ENCODE peak calls at places on chromosomes 11 and 22, in five cellular contexts. One of them, this sample, is unnamed.
A peak's percentile ranks its signal among the peaks of the same experiment; 100 is the strongest.

GRCh38 chr11:24634606-24635160 is 137.8 kb downstream of the LUZP2 start:
- DNase-seq in esophagus squamous epithelium: no peak
- DNase-seq in foreskin fibroblast: no peak
- DNase-seq in naive thymus-derived CD4-positive, alpha-beta T cell: no peak
- DNase-seq in fibroblast of pulmonary artery: no peak
- DNase-seq in this sample: no peak

GRCh38 chr11:8382436-8383053 is 118.9 kb upstream of the LMO1 start:
- DNase-seq in esophagus squamous epithelium: no peak
- DNase-seq in foreskin fibroblast: peak; percentile 20
- DNase-seq in naive thymus-derived CD4-positive, alpha-beta T cell: no peak
- DNase-seq in fibroblast of pulmonary artery: peak; percentile 3
- DNase-seq in this sample: no peak

GRCh38 chr11:35245786-35246185 is 106.8 kb downstream of the CD44 start:
- DNase-seq in esophagus squamous epithelium: no peak
- DNase-seq in foreskin fibroblast: no peak
- DNase-seq in naive thymus-derived CD4-positive, alpha-beta T cell: no peak
- DNase-seq in fibroblast of pulmonary artery: no peak
- DNase-seq in this sample: no peak

GRCh38 chr11:73265853-73266643 is 6.1 kb upstream of the P2RY6 start:
- DNase-seq in esophagus squamous epithelium: no peak
- DNase-seq in foreskin fibroblast: no peak
- DNase-seq in naive thymus-derived CD4-positive, alpha-beta T cell: no peak
- DNase-seq in fibroblast of pulmonary artery: no peak
- DNase-seq in this sample: no peak

GRCh38 chr11:125923012-125923579 is 18.8 kb downstream of the DDX25 start:
- DNase-seq in esophagus squamous epithelium: no peak
- DNase-seq in foreskin fibroblast: peak; percentile 48
- DNase-seq in naive thymus-derived CD4-positive, alpha-beta T cell: peak; percentile 65
- DNase-seq in fibroblast of pulmonary artery: peak; percentile 78
- DNase-seq in this sample: peak; percentile 10

GRCh38 chr22:37904572-37905533 is 1.2 kb upstream of the MICALL1 start:
- DNase-seq in esophagus squamous epithelium: no peak
- DNase-seq in foreskin fibroblast: peak; percentile 98
- DNase-seq in naive thymus-derived CD4-positive, alpha-beta T cell: no peak
- DNase-seq in fibroblast of pulmonary artery: peak; percentile 98
- DNase-seq in this sample: peak; percentile 90

GRCh38 chr11:76236092-76237026 is 30.1 kb upstream of the WNT11 start:
- DNase-seq in esophagus squamous epithelium: no peak
- DNase-seq in foreskin fibroblast: peak; percentile 48
- DNase-seq in naive thymus-derived CD4-positive, alpha-beta T cell: no peak
- DNase-seq in fibroblast of pulmonary artery: peak; percentile 52
- DNase-seq in this sample: no peak

GRCh38 chr11:19723572-19724342 is 11.1 kb downstream of the NAV2 start:
- DNase-seq in esophagus squamous epithelium: no peak
- DNase-seq in foreskin fibroblast: peak; percentile 75
- DNase-seq in naive thymus-derived CD4-positive, alpha-beta T cell: peak; percentile 19
- DNase-seq in fibroblast of pulmonary artery: peak; percentile 27
- DNase-seq in this sample: no peak

GRCh38 chr22:39278040-39278439 is 33.3 kb upstream of the PDGFB start:
- DNase-seq in esophagus squamous epithelium: no peak
- DNase-seq in foreskin fibroblast: no peak
- DNase-seq in naive thymus-derived CD4-positive, alpha-beta T cell: no peak
- DNase-seq in fibroblast of pulmonary artery: peak; percentile 45
- DNase-seq in this sample: no peak

GRCh38 chr11:12430912-12431311 is 53.5 kb downstream of the PARVA start:
- DNase-seq in esophagus squamous epithelium: no peak
- DNase-seq in foreskin fibroblast: peak; percentile 85
- DNase-seq in naive thymus-derived CD4-positive, alpha-beta T cell: no peak
- DNase-seq in fibroblast of pulmonary artery: peak; percentile 95
- DNase-seq in this sample: no peak

GRCh38 chr11:77411717-77412441 is 62.0 kb downstream of the PAK1 start:
- DNase-seq in esophagus squamous epithelium: peak; percentile 12
- DNase-seq in foreskin fibroblast: peak; percentile 90
- DNase-seq in naive thymus-derived CD4-positive, alpha-beta T cell: peak; percentile 82
- DNase-seq in fibroblast of pulmonary artery: peak; percentile 84
- DNase-seq in this sample: peak; percentile 31

GRCh38 chr11:6962673-6963072 is 36.4 kb downstream of the ZNF215 start:
- DNase-seq in esophagus squamous epithelium: no peak
- DNase-seq in foreskin fibroblast: no peak
- DNase-seq in naive thymus-derived CD4-positive, alpha-beta T cell: no peak
- DNase-seq in fibroblast of pulmonary artery: no peak
- DNase-seq in this sample: no peak

GRCh38 chr11:90556612-90557011 is 333.8 kb upstream of the CHORDC1 start:
- DNase-seq in esophagus squamous epithelium: no peak
- DNase-seq in foreskin fibroblast: no peak
- DNase-seq in naive thymus-derived CD4-positive, alpha-beta T cell: no peak
- DNase-seq in fibroblast of pulmonary artery: no peak
- DNase-seq in this sample: no peak

GRCh38 chr11:120912504-120912903 is 111.4 kb upstream of the TBCEL start:
- DNase-seq in esophagus squamous epithelium: no peak
- DNase-seq in foreskin fibroblast: peak; percentile 14
- DNase-seq in naive thymus-derived CD4-positive, alpha-beta T cell: no peak
- DNase-seq in fibroblast of pulmonary artery: peak; percentile 51
- DNase-seq in this sample: peak; percentile 21

GRCh38 chr22:27139935-27140493 is 482.6 kb downstream of the MIAT start:
- DNase-seq in esophagus squamous epithelium: no peak
- DNase-seq in foreskin fibroblast: peak; percentile 68
- DNase-seq in naive thymus-derived CD4-positive, alpha-beta T cell: no peak
- DNase-seq in fibroblast of pulmonary artery: peak; percentile 88
- DNase-seq in this sample: peak; percentile 38

GRCh38 chr11:114111369-114112042 is 52.0 kb downstream of the ZBTB16 start:
- DNase-seq in esophagus squamous epithelium: no peak
- DNase-seq in foreskin fibroblast: peak; percentile 40
- DNase-seq in naive thymus-derived CD4-positive, alpha-beta T cell: no peak
- DNase-seq in fibroblast of pulmonary artery: peak; percentile 87
- DNase-seq in this sample: no peak

GRCh38 chr11:72813740-72814138 is 472 bp upstream of the ATG16L2 start:
- DNase-seq in esophagus squamous epithelium: no peak
- DNase-seq in foreskin fibroblast: peak; percentile 72
- DNase-seq in naive thymus-derived CD4-positive, alpha-beta T cell: no peak
- DNase-seq in fibroblast of pulmonary artery: peak; percentile 75
- DNase-seq in this sample: no peak

GRCh38 chr11:68843703-68844312 is 2.1 kb upstream of the CPT1A start:
- DNase-seq in esophagus squamous epithelium: no peak
- DNase-seq in foreskin fibroblast: no peak
- DNase-seq in naive thymus-derived CD4-positive, alpha-beta T cell: peak; percentile 66
- DNase-seq in fibroblast of pulmonary artery: no peak
- DNase-seq in this sample: no peak

DNA sequence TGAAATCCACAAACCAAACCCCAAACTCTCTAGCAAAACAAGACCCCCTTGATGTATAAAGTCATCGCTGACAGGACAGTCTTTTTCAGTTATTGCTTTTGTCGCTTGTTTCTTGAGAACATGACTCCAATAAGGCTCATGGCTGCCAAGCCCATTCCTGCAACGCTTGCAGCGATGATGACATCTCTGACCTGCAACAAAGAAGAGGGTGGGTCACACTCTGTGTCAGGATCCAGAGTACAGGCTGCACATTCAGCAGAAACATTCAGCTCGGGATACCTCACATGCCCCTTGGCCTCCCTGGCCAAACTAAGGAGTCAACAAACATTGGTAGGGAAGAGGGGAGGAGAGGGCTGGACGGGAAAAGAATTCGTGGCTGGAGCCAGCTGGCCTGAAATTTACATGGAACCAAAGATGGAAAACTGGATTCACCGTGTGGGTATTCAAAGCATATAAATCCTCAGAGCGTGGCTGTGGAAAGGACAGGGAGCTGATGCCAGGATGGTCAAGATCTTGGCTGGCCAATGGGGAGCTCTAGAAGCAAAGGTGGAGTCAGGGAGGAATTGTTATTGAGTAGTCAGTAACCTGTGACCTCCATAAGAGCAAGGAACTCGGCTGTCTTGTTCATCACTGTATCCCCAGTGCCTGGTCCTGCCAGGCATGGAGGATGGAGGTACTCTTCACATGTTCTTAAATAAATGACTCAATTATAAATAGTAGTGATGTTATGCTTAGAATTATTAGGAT is 11.8 kb upstream of the PLAAT2 start:
- DNase-seq in esophagus squamous epithelium: no peak
- DNase-seq in foreskin fibroblast: no peak
- DNase-seq in naive thymus-derived CD4-positive, alpha-beta T cell: no peak
- DNase-seq in fibroblast of pulmonary artery: peak; percentile 24
- DNase-seq in this sample: no peak
- H3K4me3 ChIP-seq in esophagus squamous epithelium: peak overlapping the region; percentile 57
- H3K4me3 ChIP-seq in foreskin fibroblast: peak overlapping the region; percentile 18
- H3K4me3 ChIP-seq in naive thymus-derived CD4-positive, alpha-beta T cell: peak overlapping the region; percentile 43
- H3K4me3 ChIP-seq in fibroblast of pulmonary artery: peak overlapping the region; percentile 18
- H3K4me3 ChIP-seq in this sample: no peak overlapping the region

GRCh38 chr11:117907276-117908110 is 21.7 kb downstream of the TMPRSS13 start:
- DNase-seq in esophagus squamous epithelium: peak; percentile 12
- DNase-seq in foreskin fibroblast: peak; percentile 89
- DNase-seq in naive thymus-derived CD4-positive, alpha-beta T cell: peak; percentile 27
- DNase-seq in fibroblast of pulmonary artery: peak; percentile 88
- DNase-seq in this sample: peak; percentile 26
- H3K4me3 ChIP-seq in esophagus squamous epithelium: no peak overlapping the region
- H3K4me3 ChIP-seq in foreskin fibroblast: no peak overlapping the region
- H3K4me3 ChIP-seq in naive thymus-derived CD4-positive, alpha-beta T cell: no peak overlapping the region
- H3K4me3 ChIP-seq in fibroblast of pulmonary artery: no peak overlapping the region
- H3K4me3 ChIP-seq in this sample: no peak overlapping the region

GRCh38 chr22:24426859-24427499 is 420 bp upstream of the ADORA2A start:
- DNase-seq in esophagus squamous epithelium: no peak
- DNase-seq in foreskin fibroblast: no peak
- DNase-seq in naive thymus-derived CD4-positive, alpha-beta T cell: peak; percentile 52
- DNase-seq in fibroblast of pulmonary artery: no peak
- DNase-seq in this sample: no peak

GRCh38 chr22:24426436-24426835 is 963 bp upstream of the ADORA2A start:
- DNase-seq in esophagus squamous epithelium: no peak
- DNase-seq in foreskin fibroblast: no peak
- DNase-seq in naive thymus-derived CD4-positive, alpha-beta T cell: no peak
- DNase-seq in fibroblast of pulmonary artery: no peak
- DNase-seq in this sample: no peak

GRCh38 chr22:24423519-24424000 is 3.8 kb upstream of the ADORA2A start:
- DNase-seq in esophagus squamous epithelium: no peak
- DNase-seq in foreskin fibroblast: no peak
- DNase-seq in naive thymus-derived CD4-positive, alpha-beta T cell: peak; percentile 52
- DNase-seq in fibroblast of pulmonary artery: no peak
- DNase-seq in this sample: no peak

GRCh38 chr22:24424001-24424900 is 3.1 kb upstream of the ADORA2A start:
- DNase-seq in esophagus squamous epithelium: no peak
- DNase-seq in foreskin fibroblast: no peak
- DNase-seq in naive thymus-derived CD4-positive, alpha-beta T cell: peak; percentile 51
- DNase-seq in fibroblast of pulmonary artery: no peak
- DNase-seq in this sample: no peak

DNA sequence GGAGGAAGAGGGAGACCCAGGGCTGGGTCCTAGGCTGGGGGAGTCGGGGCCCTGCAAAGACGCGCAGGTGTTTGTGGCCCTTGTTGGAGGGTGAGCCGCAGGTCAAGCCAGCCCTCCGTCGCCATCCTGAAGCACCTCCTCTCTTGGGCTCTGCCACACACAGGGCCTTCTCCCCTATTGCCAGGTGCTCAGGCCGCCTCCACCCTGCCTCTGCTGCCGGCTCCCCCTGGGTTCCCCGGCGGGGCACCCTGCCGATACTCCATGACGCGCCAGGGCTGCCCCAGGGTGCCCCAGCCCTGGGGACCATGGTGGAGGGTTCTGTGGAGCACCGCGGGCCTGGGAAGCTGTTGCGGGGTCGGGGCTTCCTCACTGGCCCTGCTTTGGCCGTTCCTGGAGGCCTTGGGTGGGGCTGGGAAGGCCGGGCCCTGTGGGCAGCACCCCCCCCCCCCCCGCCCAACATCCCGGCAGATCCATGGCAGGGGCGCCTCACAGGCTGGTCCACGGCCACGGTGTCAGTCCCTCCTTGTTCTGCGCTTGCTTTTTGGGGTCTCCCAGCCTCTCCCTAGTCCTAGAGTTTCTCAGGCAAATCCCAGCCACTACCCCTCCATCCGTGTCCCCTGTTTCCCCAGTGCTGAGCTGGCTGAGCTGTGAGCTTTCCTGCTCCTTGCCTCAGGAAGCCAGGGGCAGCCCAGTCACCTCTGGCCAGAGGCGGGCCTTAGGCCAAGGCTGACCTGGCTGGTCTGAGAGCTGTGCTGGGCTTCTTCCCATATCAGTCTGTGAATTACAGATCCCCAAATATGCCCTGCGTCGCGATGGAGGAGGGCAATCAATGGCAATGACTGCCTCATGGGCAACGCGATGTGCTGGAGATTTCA is 2.3 kb upstream of the ADORA2A start:
- DNase-seq in esophagus squamous epithelium: no peak
- DNase-seq in foreskin fibroblast: no peak
- DNase-seq in naive thymus-derived CD4-positive, alpha-beta T cell: no peak
- DNase-seq in fibroblast of pulmonary artery: no peak
- DNase-seq in this sample: no peak
- H3K4me3 ChIP-seq in esophagus squamous epithelium: peak overlapping the region; percentile 74
- H3K4me3 ChIP-seq in foreskin fibroblast: peak overlapping the region; percentile 49
- H3K4me3 ChIP-seq in naive thymus-derived CD4-positive, alpha-beta T cell: no peak overlapping the region
- H3K4me3 ChIP-seq in fibroblast of pulmonary artery: no peak overlapping the region
- H3K4me3 ChIP-seq in this sample: no peak overlapping the region

GRCh38 chr22:30392661-30393321 is 4.0 kb upstream of the SEC14L2 start:
- DNase-seq in esophagus squamous epithelium: no peak
- DNase-seq in foreskin fibroblast: no peak
- DNase-seq in naive thymus-derived CD4-positive, alpha-beta T cell: no peak
- DNase-seq in fibroblast of pulmonary artery: no peak
- DNase-seq in this sample: no peak

GRCh38 chr22:30396871-30397655 is at the start of gene SEC14L2:
- DNase-seq in esophagus squamous epithelium: no peak
- DNase-seq in foreskin fibroblast: peak; percentile 57
- DNase-seq in naive thymus-derived CD4-positive, alpha-beta T cell: peak; percentile 57
- DNase-seq in fibroblast of pulmonary artery: peak; percentile 47
- DNase-seq in this sample: no peak

GRCh38 chr22:30393322-30393680 is 3.5 kb upstream of the SEC14L2 start:
- DNase-seq in esophagus squamous epithelium: no peak
- DNase-seq in foreskin fibroblast: no peak
- DNase-seq in naive thymus-derived CD4-positive, alpha-beta T cell: no peak
- DNase-seq in fibroblast of pulmonary artery: no peak
- DNase-seq in this sample: no peak

GRCh38 chr22:30390974-30391691 is 3.9 kb upstream of the RNF215 start:
- DNase-seq in esophagus squamous epithelium: no peak
- DNase-seq in foreskin fibroblast: peak; percentile 58
- DNase-seq in naive thymus-derived CD4-positive, alpha-beta T cell: peak; percentile 85
- DNase-seq in fibroblast of pulmonary artery: peak; percentile 80
- DNase-seq in this sample: no peak

DNA sequence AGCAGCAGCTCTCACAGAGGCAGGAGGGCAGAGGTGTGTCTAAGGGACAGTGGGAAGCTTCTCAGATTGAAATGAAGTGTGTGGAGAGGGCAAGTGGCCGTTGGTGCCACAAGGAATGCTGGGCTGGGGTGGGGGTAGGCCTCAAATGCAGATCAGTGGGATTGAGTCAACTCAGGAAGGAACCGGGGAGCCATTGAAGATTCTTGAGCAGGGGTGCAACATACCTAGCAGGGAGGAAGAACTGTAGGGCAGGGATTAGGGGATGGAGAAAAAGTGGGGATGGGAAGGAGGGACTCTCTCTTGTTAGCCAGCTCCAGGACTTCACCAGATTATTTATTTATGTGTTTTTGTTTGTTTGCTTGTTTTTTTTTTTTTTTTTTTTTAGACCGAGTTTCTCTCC is 2.9 kb upstream of the SEC14L2 start:
- DNase-seq in esophagus squamous epithelium: no peak
- DNase-seq in foreskin fibroblast: no peak
- DNase-seq in naive thymus-derived CD4-positive, alpha-beta T cell: no peak
- DNase-seq in fibroblast of pulmonary artery: no peak
- DNase-seq in this sample: no peak
- H3K4me3 ChIP-seq in esophagus squamous epithelium: no peak overlapping the region
- H3K4me3 ChIP-seq in foreskin fibroblast: no peak overlapping the region
- H3K4me3 ChIP-seq in naive thymus-derived CD4-positive, alpha-beta T cell: no peak overlapping the region
- H3K4me3 ChIP-seq in fibroblast of pulmonary artery: no peak overlapping the region
- H3K4me3 ChIP-seq in this sample: no peak overlapping the region